ENCODE peak calls at places on chromosomes 5 and 9, in ten cellular contexts. One of them, this sample, is unnamed.

GRCh38 chr5:132431682-132432081 is 58.9 kb downstream of the IRF1 start:
- DNase-seq in stomach: no peak
- DNase-seq in cardiac muscle cell: no peak
- DNase-seq in A549: no peak
- DNase-seq in nephron progenitor cell: no peak
- DNase-seq in astrocyte: no peak
- DNase-seq in left lung: no peak
- DNase-seq in GM10248: no peak
- DNase-seq in heart right ventricle: no peak
- DNase-seq in activated B cell treated with CpG ODN at 0.5 μM for 24 hours: no peak
- DNase-seq in this sample: no peak

GRCh38 chr5:82159014-82159413 is 119.1 kb downstream of the RPS23 start:
- DNase-seq in stomach: no peak
- DNase-seq in cardiac muscle cell: no peak
- DNase-seq in A549: peak
- DNase-seq in nephron progenitor cell: no peak
- DNase-seq in astrocyte: peak
- DNase-seq in left lung: no peak
- DNase-seq in GM10248: no peak
- DNase-seq in heart right ventricle: no peak
- DNase-seq in activated B cell treated with CpG ODN at 0.5 μM for 24 hours: no peak
- DNase-seq in this sample: no peak

GRCh38 chr9:104074876-104075275 is 19.2 kb upstream of the SMC2 start:
- DNase-seq in stomach: no peak
- DNase-seq in cardiac muscle cell: no peak
- DNase-seq in A549: no peak
- DNase-seq in nephron progenitor cell: no peak
- DNase-seq in astrocyte: peak
- DNase-seq in left lung: no peak
- DNase-seq in GM10248: no peak
- DNase-seq in heart right ventricle: no peak
- DNase-seq in activated B cell treated with CpG ODN at 0.5 μM for 24 hours: no peak
- DNase-seq in this sample: no peak

GRCh38 chr9:81490605-81491331 is 198.6 kb downstream of the TLE1 start:
- DNase-seq in stomach: no peak
- DNase-seq in cardiac muscle cell: no peak
- DNase-seq in A549: no peak
- DNase-seq in nephron progenitor cell: no peak
- DNase-seq in astrocyte: peak
- DNase-seq in left lung: no peak
- DNase-seq in GM10248: no peak
- DNase-seq in heart right ventricle: no peak
- DNase-seq in activated B cell treated with CpG ODN at 0.5 μM for 24 hours: no peak
- DNase-seq in this sample: no peak

GRCh38 chr5:137609122-137609521 is 110.0 kb upstream of the SPOCK1 start:
- DNase-seq in stomach: no peak
- DNase-seq in cardiac muscle cell: no peak
- DNase-seq in A549: no peak
- DNase-seq in nephron progenitor cell: no peak
- DNase-seq in astrocyte: peak
- DNase-seq in left lung: no peak
- DNase-seq in GM10248: no peak
- DNase-seq in heart right ventricle: no peak
- DNase-seq in activated B cell treated with CpG ODN at 0.5 μM for 24 hours: no peak
- DNase-seq in this sample: no peak

GRCh38 chr5:11048760-11049159 is 287.7 kb upstream of the DAP start:
- DNase-seq in stomach: no peak
- DNase-seq in cardiac muscle cell: no peak
- DNase-seq in A549: no peak
- DNase-seq in nephron progenitor cell: no peak
- DNase-seq in astrocyte: no peak
- DNase-seq in left lung: no peak
- DNase-seq in GM10248: no peak
- DNase-seq in heart right ventricle: no peak
- DNase-seq in activated B cell treated with CpG ODN at 0.5 μM for 24 hours: no peak
- DNase-seq in this sample: no peak

GRCh38 chr9:136451221-136451877 is 11.7 kb upstream of the INPP5E start:
- DNase-seq in stomach: no peak
- DNase-seq in cardiac muscle cell: peak
- DNase-seq in A549: no peak
- DNase-seq in nephron progenitor cell: no peak
- DNase-seq in astrocyte: no peak
- DNase-seq in left lung: no peak
- DNase-seq in GM10248: no peak
- DNase-seq in heart right ventricle: no peak
- DNase-seq in activated B cell treated with CpG ODN at 0.5 μM for 24 hours: no peak
- DNase-seq in this sample: no peak

GRCh38 chr5:32507738-32508434 is 63.3 kb upstream of the ZFR start:
- DNase-seq in stomach: no peak
- DNase-seq in cardiac muscle cell: no peak
- DNase-seq in A549: no peak
- DNase-seq in nephron progenitor cell: no peak
- DNase-seq in astrocyte: peak
- DNase-seq in left lung: no peak
- DNase-seq in GM10248: no peak
- DNase-seq in heart right ventricle: no peak
- DNase-seq in activated B cell treated with CpG ODN at 0.5 μM for 24 hours: no peak
- DNase-seq in this sample: no peak

GRCh38 chr5:154005648-154006047 is 33.1 kb downstream of the FAM114A2 start:
- DNase-seq in stomach: no peak
- DNase-seq in cardiac muscle cell: no peak
- DNase-seq in A549: no peak
- DNase-seq in nephron progenitor cell: no peak
- DNase-seq in astrocyte: no peak
- DNase-seq in left lung: no peak
- DNase-seq in GM10248: no peak
- DNase-seq in heart right ventricle: no peak
- DNase-seq in activated B cell treated with CpG ODN at 0.5 μM for 24 hours: no peak
- DNase-seq in this sample: no peak

GRCh38 chr9:27586200-27586599 is 12.9 kb upstream of the C9orf72 start:
- DNase-seq in stomach: no peak
- DNase-seq in cardiac muscle cell: no peak
- DNase-seq in A549: no peak
- DNase-seq in nephron progenitor cell: no peak
- DNase-seq in astrocyte: no peak
- DNase-seq in left lung: no peak
- DNase-seq in GM10248: no peak
- DNase-seq in heart right ventricle: no peak
- DNase-seq in activated B cell treated with CpG ODN at 0.5 μM for 24 hours: no peak
- DNase-seq in this sample: no peak

GRCh38 chr5:26625099-26625498 is 413.3 kb downstream of the CDH9 start:
- DNase-seq in stomach: no peak
- DNase-seq in cardiac muscle cell: no peak
- DNase-seq in A549: no peak
- DNase-seq in nephron progenitor cell: no peak
- DNase-seq in astrocyte: no peak
- DNase-seq in left lung: no peak
- DNase-seq in GM10248: no peak
- DNase-seq in heart right ventricle: no peak
- DNase-seq in activated B cell treated with CpG ODN at 0.5 μM for 24 hours: no peak
- DNase-seq in this sample: no peak

GRCh38 chr5:181159286-181160143 is 12.1 kb downstream of the OR2V2 start:
- DNase-seq in stomach: peak
- DNase-seq in cardiac muscle cell: peak
- DNase-seq in A549: peak
- DNase-seq in nephron progenitor cell: peak
- DNase-seq in astrocyte: peak
- DNase-seq in left lung: peak
- DNase-seq in GM10248: peak
- DNase-seq in heart right ventricle: peak
- DNase-seq in activated B cell treated with CpG ODN at 0.5 μM for 24 hours: peak
- DNase-seq in this sample: peak

GRCh38 chr5:169131944-169132343 is 169.0 kb downstream of the SLIT3 start:
- DNase-seq in stomach: no peak
- DNase-seq in cardiac muscle cell: peak
- DNase-seq in A549: no peak
- DNase-seq in nephron progenitor cell: no peak
- DNase-seq in astrocyte: peak
- DNase-seq in left lung: no peak
- DNase-seq in GM10248: no peak
- DNase-seq in heart right ventricle: no peak
- DNase-seq in activated B cell treated with CpG ODN at 0.5 μM for 24 hours: no peak
- DNase-seq in this sample: no peak

GRCh38 chr9:109401169-109401989 is 80.5 kb upstream of the EPB41L4B start:
- DNase-seq in stomach: peak
- DNase-seq in cardiac muscle cell: peak
- DNase-seq in A549: peak
- DNase-seq in nephron progenitor cell: peak
- DNase-seq in astrocyte: peak
- DNase-seq in left lung: no peak
- DNase-seq in GM10248: peak
- DNase-seq in heart right ventricle: no peak
- DNase-seq in activated B cell treated with CpG ODN at 0.5 μM for 24 hours: no peak
- DNase-seq in this sample: peak
- TF ChIP-seq CTCF in stomach: no peak
- TF ChIP-seq CTCF in cardiac muscle cell: peak
- TF ChIP-seq CTCF in A549: peak
- TF ChIP-seq CTCF in nephron progenitor cell: peak
- TF ChIP-seq CTCF in astrocyte: peak
- TF ChIP-seq CTCF in left lung: peak
- TF ChIP-seq CTCF in GM10248: peak
- TF ChIP-seq CTCF in heart right ventricle: peak
- TF ChIP-seq CTCF in activated B cell treated with CpG ODN at 0.5 μM for 24 hours: no peak
- TF ChIP-seq CTCF in this sample: no peak

GRCh38 chr9:126146254-126147145 is 180.1 kb upstream of the MVB12B start:
- DNase-seq in stomach: peak
- DNase-seq in cardiac muscle cell: peak
- DNase-seq in A549: peak
- DNase-seq in nephron progenitor cell: peak
- DNase-seq in astrocyte: no peak
- DNase-seq in left lung: no peak
- DNase-seq in GM10248: peak
- DNase-seq in heart right ventricle: no peak
- DNase-seq in activated B cell treated with CpG ODN at 0.5 μM for 24 hours: peak
- DNase-seq in this sample: no peak
- TF ChIP-seq CTCF in stomach: no peak
- TF ChIP-seq CTCF in cardiac muscle cell: peak
- TF ChIP-seq CTCF in A549: peak
- TF ChIP-seq CTCF in nephron progenitor cell: peak
- TF ChIP-seq CTCF in astrocyte: peak
- TF ChIP-seq CTCF in left lung: no peak
- TF ChIP-seq CTCF in GM10248: peak
- TF ChIP-seq CTCF in heart right ventricle: peak
- TF ChIP-seq CTCF in activated B cell treated with CpG ODN at 0.5 μM for 24 hours: no peak
- TF ChIP-seq CTCF in this sample: no peak

DNA sequence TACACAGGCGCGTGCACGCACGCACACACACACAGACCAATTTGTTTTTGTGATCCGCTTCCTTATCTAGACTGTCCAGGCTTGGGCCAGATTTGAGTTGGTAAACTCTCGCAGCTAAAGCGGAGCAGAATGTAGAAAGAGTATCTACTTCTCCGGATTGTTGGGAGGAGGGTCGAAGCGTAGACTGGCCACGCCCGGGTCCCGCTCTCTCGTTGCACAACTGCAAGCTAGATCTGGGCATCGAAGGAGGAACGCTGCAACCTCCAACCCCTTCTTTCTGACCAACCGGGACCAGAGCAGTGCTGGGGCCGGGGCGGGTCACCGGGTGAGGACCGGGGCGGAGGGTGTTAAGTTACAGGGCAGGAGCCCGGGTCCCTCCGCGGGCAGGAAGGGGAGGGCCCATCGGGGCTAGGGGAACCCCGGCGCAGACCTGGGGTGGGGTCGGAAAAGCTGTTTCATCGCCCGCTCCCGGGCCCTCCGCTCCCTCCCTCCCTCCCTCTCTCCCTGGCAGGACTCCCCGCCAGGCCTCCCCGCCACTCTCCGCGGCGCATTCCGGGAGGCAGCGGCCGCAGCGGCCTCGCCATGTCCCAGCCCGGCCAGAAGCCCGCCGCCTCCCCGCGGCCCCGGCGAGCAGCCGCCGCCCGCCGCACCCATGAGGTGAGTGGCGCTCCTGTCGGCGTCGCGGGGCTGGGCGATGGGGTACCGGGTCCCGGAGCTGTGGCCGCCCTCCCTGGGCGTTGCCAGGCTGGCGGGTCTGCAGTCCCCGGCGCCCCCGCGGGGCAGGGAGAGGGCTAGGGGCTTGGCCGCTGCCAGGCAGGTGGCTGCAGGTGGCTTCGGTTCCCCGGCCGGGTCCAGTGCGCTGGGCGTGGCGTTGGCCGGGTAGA is at the start of gene CAST:
- DNase-seq in stomach: peak
- DNase-seq in cardiac muscle cell: peak
- DNase-seq in A549: peak
- DNase-seq in nephron progenitor cell: peak
- DNase-seq in astrocyte: peak
- DNase-seq in left lung: peak
- DNase-seq in GM10248: peak
- DNase-seq in heart right ventricle: peak
- DNase-seq in activated B cell treated with CpG ODN at 0.5 μM for 24 hours: peak
- DNase-seq in this sample: peak
- TF ChIP-seq CTCF in stomach: no peak
- TF ChIP-seq CTCF in cardiac muscle cell: no peak
- TF ChIP-seq CTCF in A549: no peak
- TF ChIP-seq CTCF in nephron progenitor cell: no peak
- TF ChIP-seq CTCF in astrocyte: no peak
- TF ChIP-seq CTCF in left lung: no peak
- TF ChIP-seq CTCF in GM10248: no peak
- TF ChIP-seq CTCF in heart right ventricle: no peak
- TF ChIP-seq CTCF in activated B cell treated with CpG ODN at 0.5 μM for 24 hours: no peak
- TF ChIP-seq CTCF in this sample: no peak

GRCh38 chr5:40828690-40829661 is 6.0 kb downstream of the RPL37 start:
- DNase-seq in stomach: no peak
- DNase-seq in cardiac muscle cell: no peak
- DNase-seq in A549: no peak
- DNase-seq in nephron progenitor cell: no peak
- DNase-seq in astrocyte: no peak
- DNase-seq in left lung: no peak
- DNase-seq in GM10248: no peak
- DNase-seq in heart right ventricle: no peak
- DNase-seq in activated B cell treated with CpG ODN at 0.5 μM for 24 hours: no peak
- DNase-seq in this sample: no peak

GRCh38 chr5:40829748-40830305 is 5.2 kb downstream of the RPL37 start:
- DNase-seq in stomach: no peak
- DNase-seq in cardiac muscle cell: no peak
- DNase-seq in A549: no peak
- DNase-seq in nephron progenitor cell: no peak
- DNase-seq in astrocyte: no peak
- DNase-seq in left lung: no peak
- DNase-seq in GM10248: no peak
- DNase-seq in heart right ventricle: no peak
- DNase-seq in activated B cell treated with CpG ODN at 0.5 μM for 24 hours: no peak
- DNase-seq in this sample: no peak

GRCh38 chr5:40833712-40834229 is 1.3 kb downstream of the RPL37 start:
- DNase-seq in stomach: no peak
- DNase-seq in cardiac muscle cell: no peak
- DNase-seq in A549: no peak
- DNase-seq in nephron progenitor cell: no peak
- DNase-seq in astrocyte: no peak
- DNase-seq in left lung: no peak
- DNase-seq in GM10248: no peak
- DNase-seq in heart right ventricle: no peak
- DNase-seq in activated B cell treated with CpG ODN at 0.5 μM for 24 hours: no peak
- DNase-seq in this sample: no peak

GRCh38 chr5:40832345-40832744 is 2.7 kb downstream of the RPL37 start:
- DNase-seq in stomach: no peak
- DNase-seq in cardiac muscle cell: no peak
- DNase-seq in A549: no peak
- DNase-seq in nephron progenitor cell: no peak
- DNase-seq in astrocyte: no peak
- DNase-seq in left lung: no peak
- DNase-seq in GM10248: no peak
- DNase-seq in heart right ventricle: no peak
- DNase-seq in activated B cell treated with CpG ODN at 0.5 μM for 24 hours: no peak
- DNase-seq in this sample: no peak

GRCh38 chr5:40831346-40832210 is 3.4 kb downstream of the RPL37 start:
- DNase-seq in stomach: no peak
- DNase-seq in cardiac muscle cell: no peak
- DNase-seq in A549: no peak
- DNase-seq in nephron progenitor cell: no peak
- DNase-seq in astrocyte: no peak
- DNase-seq in left lung: no peak
- DNase-seq in GM10248: no peak
- DNase-seq in heart right ventricle: no peak
- DNase-seq in activated B cell treated with CpG ODN at 0.5 μM for 24 hours: no peak
- DNase-seq in this sample: no peak
- TF ChIP-seq CTCF in stomach: no peak
- TF ChIP-seq CTCF in cardiac muscle cell: no peak
- TF ChIP-seq CTCF in A549: no peak
- TF ChIP-seq CTCF in nephron progenitor cell: no peak
- TF ChIP-seq CTCF in astrocyte: no peak
- TF ChIP-seq CTCF in left lung: no peak
- TF ChIP-seq CTCF in GM10248: no peak
- TF ChIP-seq CTCF in heart right ventricle: no peak
- TF ChIP-seq CTCF in activated B cell treated with CpG ODN at 0.5 μM for 24 hours: no peak
- TF ChIP-seq CTCF in this sample: no peak